ENCODE peak calls at places on chromosome 22, in nine cellular contexts. W is amniotic stem cell; Y is central memory CD4-positive, alpha-beta T cell; S is dorsolateral prefrontal cortex; N is right lobe of liver; K is foreskin keratinocyte; X is activated CD4-positive, alpha-beta T cell treated with anti-CD3 and anti-CD28 coated beads, Interleukin-2, amount 10 ng/mL, durations not matched to agents 7 days and 5 days; L is HTR-8/SVneo; F is HEK293T. J is an unnamed sample.

GRCh38 chr22:30607939-30608338 is 965 bp downstream of the TCN2 start:
- DNase-seq in W (no peak), Y (no peak), S (no peak), N (no peak), K (no peak), X (no peak), L (no peak), F (no peak), J (no peak)

GRCh38 chr22:23233746-23234408 is 53.6 kb downstream of the BCR start:
- DNase-seq in W (no peak), Y (no peak), S (no peak), N (no peak), K (no peak), X (no peak), L (peak), F (no peak), J (no peak)

GRCh38 chr22:35622132-35622913 is 5.2 kb upstream of the MB start:
- DNase-seq in W (no peak), Y (no peak), S (no peak), N (no peak), K (no peak), X (no peak), L (no peak), F (no peak), J (peak)

GRCh38 chr22:32745251-32745995 is 56.1 kb upstream of the TIMP3 start:
- DNase-seq in W (no peak), Y (no peak), S (no peak), N (no peak), K (peak), X (no peak), L (no peak), F (no peak), J (peak)

GRCh38 chr22:38734203-38735100 is 21.3 kb downstream of the SUN2 start:
- DNase-seq in W (no peak), Y (no peak), S (peak), N (peak), K (no peak), X (no peak), L (no peak), F (no peak), J (no peak)

GRCh38 chr22:22820626-22821025 is 67.0 kb upstream of the IGLL5 start:
- DNase-seq in W (no peak), Y (peak), S (no peak), N (no peak), K (no peak), X (peak), L (no peak), F (no peak), J (no peak)

GRCh38 chr22:37633693-37634504 is 5.6 kb upstream of the SH3BP1 start:
- DNase-seq in W (peak), Y (peak), S (peak), N (peak), K (no peak), X (peak), L (no peak), F (no peak), J (no peak)

GRCh38 chr22:22992474-22992873 is 77.8 kb upstream of the GNAZ start:
- DNase-seq in W (no peak), Y (no peak), S (no peak), N (no peak), K (no peak), X (no peak), L (no peak), F (no peak), J (no peak)

GRCh38 chr22:27989758-27990450 is 70.8 kb upstream of the PITPNB start:
- DNase-seq in W (no peak), Y (no peak), S (no peak), N (peak), K (no peak), X (no peak), L (no peak), F (no peak), J (no peak)

GRCh38 chr22:16917144-16918003 is 90.6 kb downstream of the GAB4 start:
- DNase-seq in W (no peak), Y (peak), S (peak), N (peak), K (no peak), X (peak), L (peak), F (peak), J (peak)

GRCh38 chr22:29751139-29751538 is 15.7 kb downstream of the ZMAT5 start:
- DNase-seq in W (no peak), Y (peak), S (no peak), N (no peak), K (no peak), X (peak), L (no peak), F (no peak), J (no peak)

GRCh38 chr22:42655693-42656092 is 6.5 kb upstream of the CYB5R3 start:
- DNase-seq in W (no peak), Y (no peak), S (no peak), N (no peak), K (no peak), X (no peak), L (no peak), F (no peak), J (no peak)

GRCh38 chr22:46881373-46882118 is 119.1 kb downstream of the TBC1D22A start:
- DNase-seq in W (no peak), Y (no peak), S (no peak), N (no peak), K (peak), X (no peak), L (peak), F (no peak), J (peak)

GRCh38 chr22:20271114-20271994 is 3.2 kb upstream of the RTN4R start:
- DNase-seq in W (no peak), Y (no peak), S (no peak), N (no peak), K (no peak), X (no peak), L (no peak), F (no peak), J (no peak)